ENCODE peak calls at places on chromosomes 7 and 10, in five cellular contexts. U is ascending aorta; S is activated CD4-positive, alpha-beta memory T cell treated with anti-CD3 and anti-CD28 coated beads for 36 hours; K is AG04450; X is MCF 10A. Q is an unnamed sample.

GRCh38 chr10:3108575-3109105 is 41.3 kb downstream of the PFKP start:
- DNase-seq in K (no peak), U (no peak), X (no peak), S (no peak), Q (no peak)

GRCh38 chr10:98270026-98270740 is 2.2 kb upstream of the LOXL4 start:
- DNase-seq in X (no peak), K (no peak), S (no peak), U (no peak), Q (peak; percentile 33)

GRCh38 chr7:90384433-90384832 is 18.8 kb upstream of the CLDN12 start:
- DNase-seq in S (no peak), X (no peak), U (no peak), K (no peak), Q (no peak)

GRCh38 chr7:99096124-99096887 is 47.6 kb downstream of the SMURF1 start:
- DNase-seq in X (no peak), K (no peak), U (no peak), S (no peak), Q (no peak)

GRCh38 chr10:28382520-28383269 is 79.8 kb upstream of the MPP7 start:
- DNase-seq in K (peak; percentile 2), S (no peak), U (no peak), X (peak; percentile 12), Q (no peak)

GRCh38 chr7:1558181-1558811 is 2.3 kb upstream of the TMEM184A start:
- DNase-seq in S (no peak), K (no peak), U (no peak), X (no peak), Q (no peak)

GRCh38 chr7:157347217-157347904 is 10.6 kb downstream of the DNAJB6 start:
- DNase-seq in K (peak; percentile 33), X (peak; percentile 92), U (peak; percentile 46), S (peak; percentile 50), Q (no peak)

GRCh38 chr10:20988357-20988983 is 91.4 kb upstream of the NEBL start:
- DNase-seq in U (no peak), K (no peak), X (peak; percentile 41), S (no peak), Q (no peak)

GRCh38 chr10:128125944-128126764 is at the start of gene MKI67:
- DNase-seq in K (peak; percentile 57), X (peak; percentile 96), S (peak; percentile 95), U (peak; percentile 49), Q (peak; percentile 74)

GRCh38 chr10:119263966-119264621 is 56.7 kb downstream of the GRK5 start:
- DNase-seq in K (no peak), S (no peak), X (no peak), U (no peak), Q (no peak)

GRCh38 chr7:155017834-155018233 is 14.9 kb upstream of the PAXIP1 start:
- DNase-seq in K (no peak), U (no peak), S (no peak), X (no peak), Q (no peak)

GRCh38 chr10:81218307-81218706 is 656.7 kb upstream of the NRG3 start:
- DNase-seq in S (no peak), U (no peak), X (no peak), K (no peak), Q (no peak)

GRCh38 chr10:98489561-98490481 is 43.1 kb upstream of the HPS1 start:
- DNase-seq in S (no peak), U (no peak), X (peak; percentile 47), K (no peak), Q (no peak)

GRCh38 chr7:26202019-26202985 is 757 bp downstream of the CBX3 start:
- DNase-seq in U (no peak), S (peak; percentile 60), K (no peak), X (peak; percentile 39), Q (peak; percentile 61)

GRCh38 chr7:7944619-7945282 is 23.8 kb upstream of the GLCCI1 start:
- DNase-seq in U (no peak), X (no peak), S (peak; percentile 84), K (no peak), Q (no peak)

GRCh38 chr7:155375337-155376277 is 77.9 kb downstream of the INSIG1 start:
- DNase-seq in U (no peak), S (no peak), K (no peak), X (peak; percentile 14), Q (no peak)

GRCh38 chr7:106126170-106126938 is 14.2 kb upstream of the SYPL1 start:
- DNase-seq in K (no peak), S (peak; percentile 56), X (peak; percentile 86), U (no peak), Q (no peak)

GRCh38 chr10:78685466-78686163 is 383.2 kb upstream of the ZMIZ1 start:
- DNase-seq in U (no peak), K (no peak), X (peak; percentile 39), S (no peak), Q (no peak)

GRCh38 chr7:153588596-153588995 is 463.6 kb upstream of the DPP6 start:
- DNase-seq in X (no peak), S (no peak), K (no peak), U (no peak), Q (no peak)

GRCh38 chr7:27102578-27103442 is at the start of gene HOXA2:
- DNase-seq in S (no peak), U (no peak), K (no peak), X (peak; percentile 61), Q (no peak)

GRCh38 chr10:15821046-15821683 is 39.1 kb downstream of the MINDY3 start:
- DNase-seq in X (no peak), S (no peak), K (no peak), U (no peak), Q (no peak)

GRCh38 chr7:78146546-78146945 is 348.0 kb downstream of the PHTF2 start:
- DNase-seq in X (no peak), K (no peak), U (no peak), S (no peak), Q (no peak)

GRCh38 chr7:45582868-45583277 is 8.7 kb downstream of the ADCY1 start:
- DNase-seq in K (no peak), S (no peak), X (no peak), U (no peak), Q (no peak)

GRCh38 chr7:70193514-70193913 is 595.2 kb downstream of the AUTS2 start:
- DNase-seq in X (no peak), K (no peak), U (no peak), S (no peak), Q (peak; percentile 16)

GRCh38 chr10:132564249-132564605 is 26.6 kb downstream of the INPP5A start:
- DNase-seq in S (no peak), X (no peak), K (no peak), U (no peak), Q (no peak)